ENCODE peak calls at places on chromosomes 7 and 10, in four cellular contexts. One of them, this sample, is unnamed.

GRCh38 chr10:119203006-119203405 is 4.4 kb upstream of the GRK5 start:
- DNase-seq in B cell: no peak
- DNase-seq in AG04450: no peak
- DNase-seq in body of pancreas: no peak
- DNase-seq in this sample: no peak

GRCh38 chr7:130273081-130273699 is 6.5 kb downstream of the CPA2 start:
- DNase-seq in body of pancreas: no peak
- DNase-seq in AG04450: peak
- DNase-seq in B cell: no peak
- DNase-seq in this sample: no peak

GRCh38 chr7:106062521-106062931 is 49.6 kb downstream of the SYPL1 start:
- DNase-seq in B cell: no peak
- DNase-seq in body of pancreas: no peak
- DNase-seq in AG04450: no peak
- DNase-seq in this sample: no peak

GRCh38 chr7:23067271-23067670 is 38.3 kb upstream of the KLHL7 start:
- DNase-seq in body of pancreas: no peak
- DNase-seq in B cell: no peak
- DNase-seq in AG04450: peak
- DNase-seq in this sample: peak

GRCh38 chr7:93194368-93194767 is 31.9 kb downstream of the HEPACAM2 start:
- DNase-seq in B cell: no peak
- DNase-seq in AG04450: peak
- DNase-seq in body of pancreas: no peak
- DNase-seq in this sample: peak

GRCh38 chr10:57898231-57898630 is 369.5 kb downstream of the IPMK start:
- DNase-seq in B cell: no peak
- DNase-seq in body of pancreas: no peak
- DNase-seq in AG04450: no peak
- DNase-seq in this sample: no peak

GRCh38 chr7:71637578-71637977 is 505.6 kb downstream of the GALNT17 start:
- DNase-seq in AG04450: no peak
- DNase-seq in body of pancreas: no peak
- DNase-seq in B cell: no peak
- DNase-seq in this sample: no peak

GRCh38 chr7:37287093-37287492 is 161.6 kb downstream of the ELMO1 start:
- DNase-seq in AG04450: no peak
- DNase-seq in B cell: no peak
- DNase-seq in body of pancreas: no peak
- DNase-seq in this sample: no peak

GRCh38 chr10:13592306-13592705 is 5.5 kb downstream of the PRPF18 start:
- DNase-seq in AG04450: no peak
- DNase-seq in B cell: no peak
- DNase-seq in body of pancreas: no peak
- DNase-seq in this sample: no peak

GRCh38 chr10:37975407-37975991 is 948 bp downstream of the ZNF25 start:
- DNase-seq in AG04450: no peak
- DNase-seq in B cell: peak
- DNase-seq in body of pancreas: no peak
- DNase-seq in this sample: no peak

GRCh38 chr7:120862987-120863386 is 5.0 kb upstream of the TSPAN12 start:
- DNase-seq in AG04450: no peak
- DNase-seq in body of pancreas: no peak
- DNase-seq in B cell: no peak
- DNase-seq in this sample: no peak

GRCh38 chr7:37709631-37710509 is 26.3 kb downstream of the GPR141 start:
- DNase-seq in AG04450: no peak
- DNase-seq in body of pancreas: no peak
- DNase-seq in B cell: no peak
- DNase-seq in this sample: no peak

GRCh38 chr7:139930286-139930965 is 101.4 kb downstream of the TBXAS1 start:
- DNase-seq in AG04450: no peak
- DNase-seq in B cell: no peak
- DNase-seq in body of pancreas: no peak
- DNase-seq in this sample: no peak

GRCh38 chr7:37669818-37670217 is 13.7 kb upstream of the GPR141 start:
- DNase-seq in body of pancreas: no peak
- DNase-seq in AG04450: no peak
- DNase-seq in B cell: no peak
- DNase-seq in this sample: no peak

GRCh38 chr7:16918288-16918895 is 36.6 kb upstream of the AGR3 start:
- DNase-seq in AG04450: peak
- DNase-seq in body of pancreas: peak
- DNase-seq in B cell: peak
- DNase-seq in this sample: no peak

GRCh38 chr10:96129387-96130325 is at the start of gene ZNF518A:
- DNase-seq in B cell: peak
- DNase-seq in body of pancreas: peak
- DNase-seq in AG04450: peak
- DNase-seq in this sample: peak

GRCh38 chr7:39017369-39017768 is 39.7 kb downstream of the POU6F2 start:
- DNase-seq in body of pancreas: no peak
- DNase-seq in AG04450: no peak
- DNase-seq in B cell: no peak
- DNase-seq in this sample: no peak

GRCh38 chr10:7792541-7792940 is 4.6 kb downstream of the ATP5F1C start:
- DNase-seq in AG04450: no peak
- DNase-seq in body of pancreas: no peak
- DNase-seq in B cell: no peak
- DNase-seq in this sample: no peak

GRCh38 chr7:1856161-1856965 is 186.3 kb downstream of the ELFN1 start:
- DNase-seq in B cell: no peak
- DNase-seq in AG04450: no peak
- DNase-seq in body of pancreas: no peak
- DNase-seq in this sample: no peak

GRCh38 chr7:121505021-121505420 is 108.9 kb upstream of the FAM3C start:
- DNase-seq in AG04450: no peak
- DNase-seq in B cell: no peak
- DNase-seq in body of pancreas: no peak
- DNase-seq in this sample: peak

GRCh38 chr10:77253665-77254064 is 383.9 kb downstream of the KCNMA1 start:
- DNase-seq in AG04450: no peak
- DNase-seq in B cell: no peak
- DNase-seq in body of pancreas: no peak
- DNase-seq in this sample: no peak
- TF ChIP-seq CTCF in AG04450: no peak
- TF ChIP-seq CTCF in B cell: no peak
- TF ChIP-seq CTCF in body of pancreas: no peak
- TF ChIP-seq CTCF in this sample: no peak

GRCh38 chr10:60646966-60647796 is 131.1 kb upstream of the CDK1 start:
- DNase-seq in B cell: peak
- DNase-seq in body of pancreas: peak
- DNase-seq in AG04450: peak
- DNase-seq in this sample: peak
- TF ChIP-seq CTCF in B cell: peak
- TF ChIP-seq CTCF in body of pancreas: peak
- TF ChIP-seq CTCF in AG04450: peak
- TF ChIP-seq CTCF in this sample: peak

GRCh38 chr10:98957801-98958200 is 277.9 kb downstream of the HPSE2 start:
- DNase-seq in body of pancreas: no peak
- DNase-seq in AG04450: peak
- DNase-seq in B cell: no peak
- DNase-seq in this sample: no peak
- TF ChIP-seq CTCF in body of pancreas: no peak
- TF ChIP-seq CTCF in AG04450: no peak
- TF ChIP-seq CTCF in B cell: no peak
- TF ChIP-seq CTCF in this sample: no peak

DNA sequence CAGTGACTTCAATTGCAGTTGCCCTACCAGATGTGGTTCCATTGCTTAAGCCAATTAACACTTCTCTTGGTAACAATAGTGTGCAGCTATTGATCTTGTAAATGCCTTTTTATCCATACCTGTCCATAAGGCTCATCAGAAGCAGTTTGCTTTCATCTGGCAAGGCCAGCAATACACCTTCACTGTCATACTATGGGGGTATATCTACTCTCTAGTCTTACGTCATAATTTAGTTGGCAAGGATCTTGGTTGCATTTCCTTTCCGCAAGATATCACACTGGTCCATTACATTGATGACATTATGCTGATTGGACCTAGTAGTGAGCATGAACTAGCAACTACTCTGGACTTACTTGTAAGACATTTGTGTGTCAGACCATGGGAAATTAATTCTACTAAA is 17.7 kb upstream of the ZNF365 start:
- DNase-seq in B cell: no peak
- DNase-seq in AG04450: no peak
- DNase-seq in body of pancreas: no peak
- DNase-seq in this sample: no peak
- TF ChIP-seq CTCF in B cell: no peak
- TF ChIP-seq CTCF in AG04450: no peak
- TF ChIP-seq CTCF in body of pancreas: no peak
- TF ChIP-seq CTCF in this sample: no peak

GRCh38 chr7:7399707-7400106 is 136.0 kb downstream of the COL28A1 start:
- DNase-seq in AG04450: no peak
- DNase-seq in B cell: no peak
- DNase-seq in body of pancreas: no peak
- DNase-seq in this sample: peak

DNA sequence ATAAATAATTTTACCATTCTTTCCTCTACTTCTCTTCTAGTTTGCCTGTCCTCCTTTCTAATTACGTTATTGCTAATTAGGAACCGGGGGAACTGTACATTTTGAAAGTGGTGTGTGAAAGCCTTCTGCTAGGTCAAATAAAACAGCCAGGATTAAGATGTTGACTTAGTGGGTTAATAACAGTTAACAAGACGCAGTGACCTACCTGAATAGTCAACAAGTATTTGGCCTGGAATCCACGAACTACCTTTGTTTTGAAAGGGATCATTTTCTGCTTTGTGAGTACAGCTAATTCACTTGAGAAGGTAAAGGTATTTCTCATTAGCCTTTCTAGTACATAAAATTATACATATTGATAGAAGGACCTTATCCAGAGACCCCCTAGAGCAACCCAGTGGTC is 139.9 kb downstream of the COL28A1 start:
- DNase-seq in B cell: no peak
- DNase-seq in AG04450: no peak
- DNase-seq in body of pancreas: no peak
- DNase-seq in this sample: no peak
- TF ChIP-seq CTCF in B cell: no peak
- TF ChIP-seq CTCF in AG04450: no peak
- TF ChIP-seq CTCF in body of pancreas: no peak
- TF ChIP-seq CTCF in this sample: no peak

GRCh38 chr10:103840747-103841085 is 14.7 kb downstream of the SH3PXD2A start:
- DNase-seq in B cell: no peak
- DNase-seq in AG04450: no peak
- DNase-seq in body of pancreas: no peak
- DNase-seq in this sample: no peak

GRCh38 chr10:103843854-103844567 is 11.4 kb downstream of the SH3PXD2A start:
- DNase-seq in body of pancreas: no peak
- DNase-seq in AG04450: no peak
- DNase-seq in B cell: no peak
- DNase-seq in this sample: no peak

GRCh38 chr10:103841519-103841918 is 13.9 kb downstream of the SH3PXD2A start:
- DNase-seq in AG04450: no peak
- DNase-seq in B cell: no peak
- DNase-seq in body of pancreas: no peak
- DNase-seq in this sample: no peak

GRCh38 chr10:103842605-103843004 is 12.8 kb downstream of the SH3PXD2A start:
- DNase-seq in body of pancreas: no peak
- DNase-seq in AG04450: no peak
- DNase-seq in B cell: no peak
- DNase-seq in this sample: no peak

GRCh38 chr10:103843045-103843444 is 12.3 kb downstream of the SH3PXD2A start:
- DNase-seq in B cell: no peak
- DNase-seq in body of pancreas: no peak
- DNase-seq in AG04450: no peak
- DNase-seq in this sample: no peak
- TF ChIP-seq CTCF in B cell: no peak
- TF ChIP-seq CTCF in body of pancreas: no peak
- TF ChIP-seq CTCF in AG04450: no peak
- TF ChIP-seq CTCF in this sample: no peak

GRCh38 chr7:13044309-13044708 is 356.9 kb downstream of the ARL4A start:
- DNase-seq in AG04450: no peak
- DNase-seq in B cell: no peak
- DNase-seq in body of pancreas: no peak
- DNase-seq in this sample: no peak

GRCh38 chr7:13049946-13050345 is 362.5 kb downstream of the ARL4A start:
- DNase-seq in B cell: no peak
- DNase-seq in body of pancreas: no peak
- DNase-seq in AG04450: no peak
- DNase-seq in this sample: no peak

GRCh38 chr7:13042605-13043236 is 355.3 kb downstream of the ARL4A start:
- DNase-seq in body of pancreas: no peak
- DNase-seq in AG04450: no peak
- DNase-seq in B cell: no peak
- DNase-seq in this sample: no peak

GRCh38 chr7:13050703-13051102 is 363.3 kb downstream of the ARL4A start:
- DNase-seq in body of pancreas: no peak
- DNase-seq in AG04450: peak
- DNase-seq in B cell: no peak
- DNase-seq in this sample: peak

DNA sequence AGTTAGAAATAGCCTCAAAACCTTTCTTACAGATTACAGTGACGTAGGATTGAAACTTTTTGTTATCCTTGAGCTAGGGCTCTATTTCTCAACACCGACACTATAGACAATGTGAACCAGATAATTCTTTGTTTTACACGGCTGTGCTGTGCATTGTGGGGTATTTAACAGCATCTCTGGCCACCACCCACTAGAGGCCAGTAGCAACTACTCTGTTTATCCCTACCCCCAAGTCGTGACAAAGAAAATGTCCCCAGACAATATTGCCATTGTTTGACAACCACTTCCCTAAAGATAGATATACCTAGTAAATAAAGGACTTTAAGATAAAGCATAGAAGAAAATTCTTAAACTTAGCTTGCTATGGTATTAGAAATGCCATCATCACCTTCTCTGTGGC is 359.6 kb downstream of the ARL4A start:
- DNase-seq in AG04450: no peak
- DNase-seq in body of pancreas: no peak
- DNase-seq in B cell: no peak
- DNase-seq in this sample: no peak
- TF ChIP-seq CTCF in AG04450: no peak
- TF ChIP-seq CTCF in body of pancreas: no peak
- TF ChIP-seq CTCF in B cell: no peak
- TF ChIP-seq CTCF in this sample: no peak

This sample was measured in AG09309.